ENCODE peak calls at places on chromosomes 2 and 18, in ten cellular contexts. D, A, B, C, U, P, R, Q, X and E are unnamed samples.

GRCh38 chr2:184125867-184126266 is 472.5 kb upstream of the ZNF804A start:
- DNase-seq in D (no peak), A (no peak), B (no peak), C (no peak), U (no peak), P (no peak), R (no peak), Q (no peak), X (no peak), E (no peak)

GRCh38 chr2:212619954-212620353 is 81.4 kb upstream of the ERBB4 start:
- DNase-seq in D (no peak), A (peak), B (no peak), C (no peak), U (no peak), P (no peak), R (peak), Q (no peak), X (no peak), E (no peak)

GRCh38 chr2:104818249-104818648 is 35.7 kb upstream of the POU3F3 start:
- DNase-seq in D (no peak), A (no peak), B (no peak), C (no peak), U (no peak), P (no peak), R (no peak), Q (no peak), X (no peak), E (no peak)

GRCh38 chr18:61901334-61901986 is 8.7 kb upstream of the RNF152 start:
- DNase-seq in D (peak), A (peak), B (no peak), C (peak), U (peak), P (peak), R (peak), Q (no peak), X (peak), E (no peak)

GRCh38 chr2:205705511-205706397 is 23.5 kb downstream of the NRP2 start:
- DNase-seq in D (no peak), A (no peak), B (no peak), C (no peak), U (no peak), P (no peak), R (no peak), Q (no peak), X (no peak), E (no peak)

GRCh38 chr2:141341444-141341843 is 789.4 kb downstream of the LRP1B start:
- DNase-seq in D (peak), A (peak), B (no peak), C (no peak), U (no peak), P (peak), R (peak), Q (no peak), X (no peak), E (no peak)

GRCh38 chr18:62877448-62878221 is 162.3 kb downstream of the PHLPP1 start:
- DNase-seq in D (no peak), A (peak), B (no peak), C (no peak), U (no peak), P (no peak), R (peak), Q (no peak), X (no peak), E (no peak)

GRCh38 chr2:36797324-36798070 is 101.0 kb downstream of the VIT start:
- DNase-seq in D (no peak), A (peak), B (no peak), C (no peak), U (no peak), P (no peak), R (no peak), Q (no peak), X (no peak), E (no peak)

GRCh38 chr2:95392730-95393455 is 9.6 kb upstream of the FAHD2A start:
- DNase-seq in D (no peak), A (no peak), B (no peak), C (no peak), U (no peak), P (no peak), R (no peak), Q (no peak), X (no peak), E (no peak)

GRCh38 chr2:170262806-170263205 is 84.9 kb downstream of the MYO3B start:
- DNase-seq in D (no peak), A (no peak), B (no peak), C (no peak), U (no peak), P (no peak), R (no peak), Q (no peak), X (no peak), E (no peak)

GRCh38 chr2:201852878-201853415 is 46.6 kb downstream of the CDK15 start:
- DNase-seq in D (no peak), A (peak), B (no peak), C (no peak), U (no peak), P (no peak), R (no peak), Q (no peak), X (no peak), E (no peak)

GRCh38 chr18:51051105-51051712 is 21.2 kb downstream of the SMAD4 start:
- DNase-seq in D (no peak), A (peak), B (no peak), C (peak), U (no peak), P (no peak), R (no peak), Q (no peak), X (peak), E (no peak)

GRCh38 chr2:191486584-191487320 is 191.2 kb upstream of the NABP1 start:
- DNase-seq in D (peak), A (peak), B (no peak), C (no peak), U (peak), P (peak), R (peak), Q (no peak), X (peak), E (no peak)

GRCh38 chr2:226794077-226794670 is 5.4 kb downstream of the IRS1 start:
- DNase-seq in D (no peak), A (no peak), B (no peak), C (no peak), U (no peak), P (no peak), R (no peak), Q (no peak), X (no peak), E (no peak)

GRCh38 chr2:105796131-105796638 is 51.5 kb downstream of the NCK2 start:
- DNase-seq in D (no peak), A (no peak), B (no peak), C (peak), U (no peak), P (no peak), R (no peak), Q (no peak), X (no peak), E (no peak)

GRCh38 chr2:240925576-240926515 is 19.7 kb downstream of the CROCC2 start:
- DNase-seq in D (no peak), A (no peak), B (no peak), C (no peak), U (peak), P (no peak), R (no peak), Q (no peak), X (no peak), E (no peak)

GRCh38 chr18:32446780-32447179 is 23.9 kb downstream of the GAREM1 start:
- DNase-seq in D (no peak), A (no peak), B (no peak), C (no peak), U (no peak), P (no peak), R (no peak), Q (no peak), X (no peak), E (no peak)

GRCh38 chr2:71886241-71886640 is 261.4 kb downstream of the CYP26B1 start:
- DNase-seq in D (no peak), A (no peak), B (no peak), C (no peak), U (no peak), P (no peak), R (no peak), Q (no peak), X (no peak), E (no peak)

GRCh38 chr2:36478332-36478738 is 119.6 kb downstream of the FEZ2 start:
- DNase-seq in D (no peak), A (peak), B (peak), C (no peak), U (no peak), P (no peak), R (peak), Q (no peak), X (no peak), E (no peak)

GRCh38 chr2:212912445-212913103 is 238.8 kb downstream of the IKZF2 start:
- DNase-seq in D (peak), A (peak), B (no peak), C (no peak), U (peak), P (peak), R (no peak), Q (no peak), X (no peak), E (no peak)

GRCh38 chr2:36780231-36780808 is 83.8 kb downstream of the VIT start:
- DNase-seq in D (peak), A (peak), B (no peak), C (peak), U (no peak), P (no peak), R (peak), Q (no peak), X (peak), E (no peak)

GRCh38 chr18:51342815-51343214 is 145.3 kb upstream of the MEX3C start:
- DNase-seq in D (no peak), A (peak), B (no peak), C (no peak), U (no peak), P (peak), R (peak), Q (no peak), X (no peak), E (no peak)

GRCh38 chr2:38076250-38076709 is 329 bp upstream of the CYP1B1 start:
- DNase-seq in D (peak), A (peak), B (peak), C (peak), U (peak), P (no peak), R (peak), Q (no peak), X (peak), E (no peak)

GRCh38 chr2:232875256-232876070 is 5.4 kb downstream of the SNORC start:
- DNase-seq in D (no peak), A (no peak), B (no peak), C (peak), U (peak), P (no peak), R (no peak), Q (no peak), X (no peak), E (no peak)

GRCh38 chr2:168935810-168936581 is 34.9 kb downstream of the G6PC2 start:
- DNase-seq in D (no peak), A (peak), B (no peak), C (no peak), U (no peak), P (no peak), R (no peak), Q (no peak), X (no peak), E (no peak)

GRCh38 chr2:108182489-108182888 is 57.3 kb upstream of the SULT1C3 start:
- DNase-seq in D (no peak), A (peak), B (no peak), C (no peak), U (peak), P (no peak), R (no peak), Q (no peak), X (peak), E (no peak)

GRCh38 chr2:151664520-151664919 is 69.8 kb downstream of the NEB start:
- DNase-seq in D (no peak), A (no peak), B (no peak), C (no peak), U (no peak), P (no peak), R (no peak), Q (no peak), X (no peak), E (no peak)

GRCh38 chr2:106272202-106272807 is 78.2 kb upstream of the UXS1 start:
- DNase-seq in D (no peak), A (no peak), B (no peak), C (no peak), U (no peak), P (no peak), R (no peak), Q (no peak), X (no peak), E (no peak)

GRCh38 chr2:230958803-230959756 is 34.0 kb upstream of the GPR55 start:
- DNase-seq in D (no peak), A (no peak), B (no peak), C (no peak), U (no peak), P (no peak), R (no peak), Q (no peak), X (no peak), E (no peak)

GRCh38 chr2:96815326-96816126 is 542 bp upstream of the CNNM3 start:
- DNase-seq in D (no peak), A (peak), B (peak), C (peak), U (peak), P (no peak), R (no peak), Q (no peak), X (peak), E (no peak)

GRCh38 chr2:115083216-115083615 is 640.8 kb downstream of the DPP10 start:
- DNase-seq in D (no peak), A (no peak), B (no peak), C (no peak), U (no peak), P (no peak), R (no peak), Q (no peak), X (no peak), E (no peak)